ENCODE peak calls at places on chromosome 1, in nine cellular contexts. G, V, N, K, X, D, Y, I and J are unnamed samples.
A peak's percentile ranks its signal among the peaks of the same experiment; 100 is the strongest.

GRCh38 chr1:33256335-33256700 is at the start of gene ZNF362:
- DNase-seq in X (no peak), I (peak; percentile 41), V (peak; percentile 73), K (peak; percentile 49), Y (peak; percentile 77), N (peak; percentile 84), D (peak; percentile 31), G (peak; percentile 67), J (peak; percentile 79)

GRCh38 chr1:8671313-8671917 is 146.0 kb downstream of the RERE start:
- DNase-seq in X (no peak), N (peak; percentile 74), G (no peak), K (peak; percentile 50), Y (no peak), D (peak; percentile 76), I (peak; percentile 59), V (peak; percentile 64), J (peak; percentile 27)

GRCh38 chr1:27341525-27342252 is at the start of gene SYTL1:
- DNase-seq in I (peak; percentile 57), D (peak; percentile 72), X (no peak), V (peak; percentile 84), N (peak; percentile 65), Y (no peak), G (peak; percentile 75), K (peak; percentile 93), J (peak; percentile 48)

GRCh38 chr1:9842781-9843575 is 19.2 kb upstream of the CLSTN1 start:
- DNase-seq in V (peak; percentile 70), N (no peak), K (no peak), I (no peak), D (no peak), G (peak; percentile 63), Y (no peak), X (no peak), J (no peak)

GRCh38 chr1:37468037-37468436 is 6.3 kb upstream of the ZC3H12A start:
- DNase-seq in G (no peak), Y (no peak), X (no peak), I (no peak), N (no peak), K (no peak), D (no peak), V (no peak), J (no peak)

GRCh38 chr1:45892068-45892785 is 88.8 kb downstream of the MAST2 start:
- DNase-seq in D (no peak), N (peak; percentile 38), K (no peak), I (peak; percentile 90), Y (no peak), X (peak; percentile 61), G (no peak), V (peak; percentile 31), J (no peak)

GRCh38 chr1:221509575-221510360 is 232.1 kb downstream of the DUSP10 start:
- DNase-seq in G (no peak), Y (no peak), D (no peak), V (no peak), N (no peak), X (no peak), K (no peak), I (no peak), J (no peak)

GRCh38 chr1:70979879-70980278 is 67.7 kb downstream of the PTGER3 start:
- DNase-seq in G (no peak), I (no peak), V (no peak), Y (no peak), D (no peak), K (peak; percentile 28), X (no peak), N (no peak), J (no peak)

GRCh38 chr1:207810173-207810572 is 58.3 kb downstream of the CD46 start:
- DNase-seq in V (no peak), N (no peak), X (no peak), K (no peak), I (peak; percentile 91), G (no peak), D (no peak), Y (no peak), J (no peak)

GRCh38 chr1:99306056-99306455 is 41.8 kb downstream of the PLPPR4 start:
- DNase-seq in K (no peak), I (no peak), Y (no peak), G (no peak), D (no peak), V (no peak), X (no peak), N (no peak), J (no peak)

GRCh38 chr1:99305626-99306025 is 41.3 kb downstream of the PLPPR4 start:
- DNase-seq in Y (no peak), N (no peak), D (no peak), I (no peak), G (no peak), V (no peak), K (no peak), X (no peak), J (no peak)

GRCh38 chr1:99304725-99305282 is 40.5 kb downstream of the PLPPR4 start:
- DNase-seq in Y (no peak), V (no peak), N (no peak), D (no peak), X (no peak), I (no peak), G (no peak), K (no peak), J (no peak)

GRCh38 chr1:99306644-99307043 is 42.4 kb downstream of the PLPPR4 start:
- DNase-seq in N (no peak), K (no peak), D (peak; percentile 2), G (no peak), V (no peak), X (no peak), Y (no peak), I (no peak), J (no peak)
- TF ChIP-seq CTCF in N (no peak), K (no peak), D (peak; percentile 32), G (no peak), V (no peak), X (no peak), Y (no peak), I (no peak), J (no peak)

GRCh38 chr1:107748529-107748928 is 216.5 kb downstream of the VAV3 start:
- DNase-seq in V (no peak), K (no peak), Y (no peak), N (peak; percentile 34), G (no peak), I (peak; percentile 4), D (peak; percentile 4), X (no peak), J (no peak)
- TF ChIP-seq CTCF in V (no peak), K (no peak), Y (no peak), N (peak; percentile 24), G (peak; percentile 33), I (peak; percentile 47), D (peak; percentile 38), X (peak; percentile 5), J (no peak)

GRCh38 chr1:16613185-16614147 is at the start of gene NBPF1:
- DNase-seq in V (peak; percentile 100), K (peak; percentile 95), D (peak; percentile 100), X (peak; percentile 94), Y (peak; percentile 96), I (peak; percentile 93), N (peak; percentile 100), G (peak; percentile 99), J (peak; percentile 100)
- TF ChIP-seq CTCF in V (no peak), K (no peak), D (peak; percentile 32), X (no peak), Y (no peak), I (peak; percentile 30), N (no peak), G (no peak), J (no peak)

GRCh38 chr1:48688102-48688760 is 88.5 kb downstream of the BEND5 start:
- DNase-seq in G (no peak), V (no peak), X (no peak), D (peak; percentile 5), K (no peak), Y (no peak), N (no peak), I (no peak), J (no peak)
- TF ChIP-seq CTCF in G (peak; percentile 8), V (no peak), X (peak; percentile 32), D (no peak), K (peak; percentile 41), Y (no peak), N (peak; percentile 25), I (no peak), J (peak; percentile 41)